ENCODE peak calls at places on chromosome 17, in seven cellular contexts. One of them, this sample, is unnamed.

GRCh38 chr17:19454074-19454473 is 43.0 kb downstream of the RNF112 start:
- DNase-seq in sigmoid colon: no peak
- DNase-seq in PC-9: no peak
- DNase-seq in Karpas-422: no peak
- DNase-seq in mesenchymal stem cell: no peak
- DNase-seq in psoas muscle: no peak
- DNase-seq in CD8-positive, alpha-beta memory T cell: no peak
- DNase-seq in this sample: no peak

GRCh38 chr17:17391575-17392370 is 85.0 kb upstream of the MED9 start:
- DNase-seq in sigmoid colon: no peak
- DNase-seq in PC-9: no peak
- DNase-seq in Karpas-422: peak
- DNase-seq in mesenchymal stem cell: no peak
- DNase-seq in psoas muscle: peak
- DNase-seq in CD8-positive, alpha-beta memory T cell: peak
- DNase-seq in this sample: peak

GRCh38 chr17:42431758-42432161 is 8.7 kb upstream of the CAVIN1 start:
- DNase-seq in sigmoid colon: no peak
- DNase-seq in PC-9: peak
- DNase-seq in Karpas-422: no peak
- DNase-seq in mesenchymal stem cell: peak
- DNase-seq in psoas muscle: no peak
- DNase-seq in CD8-positive, alpha-beta memory T cell: no peak
- DNase-seq in this sample: no peak

GRCh38 chr17:34125921-34126320 is 129.2 kb upstream of the CCL2 start:
- DNase-seq in sigmoid colon: no peak
- DNase-seq in PC-9: no peak
- DNase-seq in Karpas-422: no peak
- DNase-seq in mesenchymal stem cell: no peak
- DNase-seq in psoas muscle: no peak
- DNase-seq in CD8-positive, alpha-beta memory T cell: no peak
- DNase-seq in this sample: no peak

GRCh38 chr17:32793841-32794240 is 83.1 kb downstream of the MYO1D start:
- DNase-seq in sigmoid colon: no peak
- DNase-seq in PC-9: no peak
- DNase-seq in Karpas-422: no peak
- DNase-seq in mesenchymal stem cell: no peak
- DNase-seq in psoas muscle: no peak
- DNase-seq in CD8-positive, alpha-beta memory T cell: no peak
- DNase-seq in this sample: no peak

GRCh38 chr17:19003966-19004600 is 481 bp downstream of the FAM83G start:
- DNase-seq in sigmoid colon: no peak
- DNase-seq in PC-9: no peak
- DNase-seq in Karpas-422: peak
- DNase-seq in mesenchymal stem cell: peak
- DNase-seq in psoas muscle: no peak
- DNase-seq in CD8-positive, alpha-beta memory T cell: no peak
- DNase-seq in this sample: peak

GRCh38 chr17:45935710-45936509 is 41.6 kb downstream of the MAPT start:
- DNase-seq in sigmoid colon: no peak
- DNase-seq in PC-9: no peak
- DNase-seq in Karpas-422: no peak
- DNase-seq in mesenchymal stem cell: no peak
- DNase-seq in psoas muscle: no peak
- DNase-seq in CD8-positive, alpha-beta memory T cell: no peak
- DNase-seq in this sample: no peak

GRCh38 chr17:65078441-65079160 is 22.1 kb upstream of the GNA13 start:
- DNase-seq in sigmoid colon: peak
- DNase-seq in PC-9: no peak
- DNase-seq in Karpas-422: no peak
- DNase-seq in mesenchymal stem cell: peak
- DNase-seq in psoas muscle: no peak
- DNase-seq in CD8-positive, alpha-beta memory T cell: no peak
- DNase-seq in this sample: no peak

GRCh38 chr17:19322861-19323260 is 39.7 kb downstream of the B9D1 start:
- DNase-seq in sigmoid colon: peak
- DNase-seq in PC-9: no peak
- DNase-seq in Karpas-422: no peak
- DNase-seq in mesenchymal stem cell: no peak
- DNase-seq in psoas muscle: no peak
- DNase-seq in CD8-positive, alpha-beta memory T cell: no peak
- DNase-seq in this sample: no peak

GRCh38 chr17:77772461-77772897 is 186.0 kb upstream of the TNRC6C start:
- DNase-seq in sigmoid colon: no peak
- DNase-seq in PC-9: no peak
- DNase-seq in Karpas-422: peak
- DNase-seq in mesenchymal stem cell: peak
- DNase-seq in psoas muscle: peak
- DNase-seq in CD8-positive, alpha-beta memory T cell: peak
- DNase-seq in this sample: peak

GRCh38 chr17:81443269-81443668 is 48.0 kb downstream of the BAHCC1 start:
- DNase-seq in sigmoid colon: no peak
- DNase-seq in PC-9: no peak
- DNase-seq in Karpas-422: no peak
- DNase-seq in mesenchymal stem cell: no peak
- DNase-seq in psoas muscle: no peak
- DNase-seq in CD8-positive, alpha-beta memory T cell: no peak
- DNase-seq in this sample: no peak
- H3K4me3 ChIP-seq in sigmoid colon: no peak
- H3K4me3 ChIP-seq in PC-9: no peak
- H3K4me3 ChIP-seq in Karpas-422: no peak
- H3K4me3 ChIP-seq in mesenchymal stem cell: no peak
- H3K4me3 ChIP-seq in psoas muscle: no peak
- H3K4me3 ChIP-seq in CD8-positive, alpha-beta memory T cell: no peak
- H3K4me3 ChIP-seq in this sample: no peak

GRCh38 chr17:10060526-10060925 is 137.9 kb downstream of the GAS7 start:
- DNase-seq in sigmoid colon: no peak
- DNase-seq in PC-9: no peak
- DNase-seq in Karpas-422: peak
- DNase-seq in mesenchymal stem cell: no peak
- DNase-seq in psoas muscle: no peak
- DNase-seq in CD8-positive, alpha-beta memory T cell: no peak
- DNase-seq in this sample: no peak

GRCh38 chr17:10062757-10063385 is 135.5 kb downstream of the GAS7 start:
- DNase-seq in sigmoid colon: peak
- DNase-seq in PC-9: no peak
- DNase-seq in Karpas-422: peak
- DNase-seq in mesenchymal stem cell: no peak
- DNase-seq in psoas muscle: no peak
- DNase-seq in CD8-positive, alpha-beta memory T cell: no peak
- DNase-seq in this sample: no peak

GRCh38 chr17:10059684-10060211 is 138.7 kb downstream of the GAS7 start:
- DNase-seq in sigmoid colon: no peak
- DNase-seq in PC-9: no peak
- DNase-seq in Karpas-422: peak
- DNase-seq in mesenchymal stem cell: peak
- DNase-seq in psoas muscle: peak
- DNase-seq in CD8-positive, alpha-beta memory T cell: no peak
- DNase-seq in this sample: no peak

GRCh38 chr17:10058924-10059683 is 139.3 kb downstream of the GAS7 start:
- DNase-seq in sigmoid colon: peak
- DNase-seq in PC-9: no peak
- DNase-seq in Karpas-422: peak
- DNase-seq in mesenchymal stem cell: no peak
- DNase-seq in psoas muscle: peak
- DNase-seq in CD8-positive, alpha-beta memory T cell: no peak
- DNase-seq in this sample: no peak

DNA sequence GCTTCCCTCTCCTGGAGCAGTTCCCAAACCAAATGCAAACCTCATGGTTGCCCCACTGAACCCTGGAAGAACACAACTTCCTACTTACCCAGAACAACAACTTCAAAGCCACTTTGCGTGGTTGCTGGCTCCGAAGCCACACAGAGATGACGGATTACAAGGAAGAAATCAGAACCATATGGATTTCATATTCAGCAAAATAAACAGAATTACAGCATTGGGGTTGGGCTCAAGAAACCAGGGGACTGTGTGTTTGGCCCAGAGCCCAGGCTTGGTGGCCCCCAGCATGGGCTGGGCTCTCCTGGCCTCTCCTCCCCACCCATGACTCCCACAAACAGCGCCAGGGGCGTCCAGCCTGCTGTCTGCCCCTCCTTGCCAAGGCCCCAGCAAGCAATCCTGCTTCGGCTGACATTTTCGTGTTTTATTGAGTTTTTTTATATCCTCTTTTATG is 137.2 kb downstream of the GAS7 start:
- DNase-seq in sigmoid colon: no peak
- DNase-seq in PC-9: no peak
- DNase-seq in Karpas-422: no peak
- DNase-seq in mesenchymal stem cell: no peak
- DNase-seq in psoas muscle: peak
- DNase-seq in CD8-positive, alpha-beta memory T cell: no peak
- DNase-seq in this sample: no peak
- H3K27ac ChIP-seq in sigmoid colon: peak
- H3K27ac ChIP-seq in PC-9: no peak
- H3K27ac ChIP-seq in Karpas-422: peak
- H3K27ac ChIP-seq in mesenchymal stem cell: no peak
- H3K27ac ChIP-seq in psoas muscle: peak
- H3K27ac ChIP-seq in CD8-positive, alpha-beta memory T cell: no peak
- H3K27ac ChIP-seq in this sample: no peak

GRCh38 chr17:41107941-41108445 is 2.8 kb downstream of the KRTAP4-9 start:
- DNase-seq in sigmoid colon: no peak
- DNase-seq in PC-9: no peak
- DNase-seq in Karpas-422: no peak
- DNase-seq in mesenchymal stem cell: no peak
- DNase-seq in psoas muscle: no peak
- DNase-seq in CD8-positive, alpha-beta memory T cell: no peak
- DNase-seq in this sample: no peak
- H3K4me3 ChIP-seq in sigmoid colon: no peak
- H3K4me3 ChIP-seq in PC-9: no peak
- H3K4me3 ChIP-seq in Karpas-422: no peak
- H3K4me3 ChIP-seq in mesenchymal stem cell: peak
- H3K4me3 ChIP-seq in psoas muscle: no peak
- H3K4me3 ChIP-seq in CD8-positive, alpha-beta memory T cell: no peak
- H3K4me3 ChIP-seq in this sample: no peak

DNA sequence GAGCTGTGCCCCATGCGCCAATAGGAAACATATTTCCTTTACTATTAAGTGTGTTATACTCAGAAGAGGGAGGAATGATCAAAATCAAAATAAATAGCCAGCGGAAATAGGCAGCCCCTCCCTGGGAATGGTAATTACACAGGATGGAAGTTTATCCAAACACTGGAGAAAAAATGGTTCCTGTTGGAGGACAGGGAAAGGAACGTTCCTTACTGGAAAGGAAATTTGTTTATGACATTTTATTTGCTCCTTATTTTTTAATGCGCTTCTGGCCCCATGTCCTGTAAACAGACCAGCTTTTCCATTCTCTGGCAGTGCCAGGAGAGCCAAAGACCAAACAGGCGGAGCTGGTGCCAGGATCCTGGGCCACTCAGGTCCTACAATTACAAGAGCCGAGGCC is 273.7 kb downstream of the SOX9 start:
- DNase-seq in sigmoid colon: no peak
- DNase-seq in PC-9: peak
- DNase-seq in Karpas-422: no peak
- DNase-seq in mesenchymal stem cell: no peak
- DNase-seq in psoas muscle: no peak
- DNase-seq in CD8-positive, alpha-beta memory T cell: no peak
- DNase-seq in this sample: no peak
- H3K27ac ChIP-seq in sigmoid colon: no peak
- H3K27ac ChIP-seq in PC-9: peak
- H3K27ac ChIP-seq in Karpas-422: no peak
- H3K27ac ChIP-seq in mesenchymal stem cell: peak
- H3K27ac ChIP-seq in psoas muscle: no peak
- H3K27ac ChIP-seq in CD8-positive, alpha-beta memory T cell: no peak
- H3K27ac ChIP-seq in this sample: no peak

GRCh38 chr17:44137891-44138709 is 3.6 kb upstream of the HROB start:
- DNase-seq in sigmoid colon: peak
- DNase-seq in PC-9: peak
- DNase-seq in Karpas-422: no peak
- DNase-seq in mesenchymal stem cell: peak
- DNase-seq in psoas muscle: peak
- DNase-seq in CD8-positive, alpha-beta memory T cell: no peak
- DNase-seq in this sample: peak
- H3K4me3 ChIP-seq in sigmoid colon: no peak
- H3K4me3 ChIP-seq in PC-9: peak
- H3K4me3 ChIP-seq in Karpas-422: no peak
- H3K4me3 ChIP-seq in mesenchymal stem cell: peak
- H3K4me3 ChIP-seq in psoas muscle: peak
- H3K4me3 ChIP-seq in CD8-positive, alpha-beta memory T cell: no peak
- H3K4me3 ChIP-seq in this sample: peak

DNA sequence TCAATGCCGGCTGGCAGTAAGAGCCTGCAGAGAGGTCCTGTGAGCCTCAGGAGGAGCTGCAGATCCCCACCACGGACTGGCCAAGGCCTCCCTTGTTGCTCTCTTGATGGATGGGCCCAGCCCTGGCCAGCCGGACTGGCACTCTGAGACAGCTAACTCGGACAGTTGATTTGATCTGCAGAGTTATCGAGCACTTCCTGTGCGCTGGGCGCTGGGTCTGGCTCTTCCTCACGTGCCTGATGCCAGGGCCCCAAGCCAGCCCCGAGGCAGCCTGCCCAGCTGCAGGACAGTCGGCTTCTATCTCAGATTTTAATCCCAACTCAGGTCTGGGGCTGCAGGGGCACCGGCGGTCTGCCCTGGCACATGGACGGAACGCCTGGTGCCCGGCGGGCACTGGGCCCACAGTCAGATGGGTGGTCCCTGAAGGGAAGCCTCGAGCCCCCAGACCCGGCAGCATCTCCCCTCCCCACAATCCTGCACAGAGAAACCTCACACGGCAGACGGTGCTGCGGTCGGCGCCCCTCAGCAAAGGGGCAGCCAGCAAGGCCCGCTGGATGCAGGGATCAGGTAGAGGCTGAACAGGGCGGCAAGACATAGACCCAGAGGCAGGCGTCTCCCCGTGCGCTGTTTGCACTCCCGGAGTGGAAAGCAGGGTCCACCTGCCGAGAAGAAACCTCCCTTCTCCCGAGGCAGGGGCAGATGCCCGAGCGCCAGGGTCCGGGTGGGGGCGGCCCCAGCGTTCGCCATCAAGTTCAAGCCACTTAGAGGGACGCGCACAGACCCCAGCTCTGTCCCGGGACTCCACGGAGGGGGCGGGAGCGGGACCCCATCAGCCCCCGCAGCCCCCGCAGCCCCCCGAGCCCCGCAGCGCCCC is 34.0 kb downstream of the TIMM22 start:
- DNase-seq in sigmoid colon: peak
- DNase-seq in PC-9: no peak
- DNase-seq in Karpas-422: no peak
- DNase-seq in mesenchymal stem cell: no peak
- DNase-seq in psoas muscle: peak
- DNase-seq in CD8-positive, alpha-beta memory T cell: no peak
- DNase-seq in this sample: no peak
- H3K27ac ChIP-seq in sigmoid colon: peak
- H3K27ac ChIP-seq in PC-9: no peak
- H3K27ac ChIP-seq in Karpas-422: no peak
- H3K27ac ChIP-seq in mesenchymal stem cell: no peak
- H3K27ac ChIP-seq in psoas muscle: peak
- H3K27ac ChIP-seq in CD8-positive, alpha-beta memory T cell: no peak
- H3K27ac ChIP-seq in this sample: no peak

This sample was measured in A673.